ENCODE peak calls at places on chromosomes 4 and X, in five cellular contexts. J, F, Y, D and Z are unnamed samples.

GRCh38 chrX:85288992-85289723 is 45.4 kb downstream of the ZNF711 start:
- DNase-seq in J (no peak), F (no peak), Y (no peak), D (no peak), Z (no peak)

GRCh38 chrX:150587585-150588503 is 19.4 kb downstream of the MTM1 start:
- DNase-seq in J (no peak), F (peak), Y (peak), D (peak), Z (no peak)

GRCh38 chr4:78616046-78616498 is 64.5 kb downstream of the ANXA3 start:
- DNase-seq in J (peak), F (no peak), Y (no peak), D (no peak), Z (no peak)

GRCh38 chrX:65581661-65582339 is 47.2 kb upstream of the LAS1L start:
- DNase-seq in J (no peak), F (peak), Y (peak), D (peak), Z (peak)

GRCh38 chrX:130098202-130098552 is 12.1 kb downstream of the ELF4 start:
- DNase-seq in J (no peak), F (no peak), Y (no peak), D (no peak), Z (no peak)

GRCh38 chr4:186953601-186954260 is 230.1 kb upstream of the FAT1 start:
- DNase-seq in J (no peak), F (no peak), Y (no peak), D (no peak), Z (no peak)

GRCh38 chrX:150683536-150684146 is 9.6 kb upstream of the MTMR1 start:
- DNase-seq in J (no peak), F (peak), Y (peak), D (peak), Z (peak)

GRCh38 chr4:47075919-47076318 is 44.6 kb downstream of the GABRB1 start:
- DNase-seq in J (no peak), F (no peak), Y (peak), D (peak), Z (no peak)

GRCh38 chrX:138711399-138712347 is at the start of gene FGF13:
- DNase-seq in J (no peak), F (peak), Y (no peak), D (no peak), Z (no peak)

GRCh38 chr4:29734785-29735184 is 985.4 kb upstream of the PCDH7 start:
- DNase-seq in J (no peak), F (no peak), Y (no peak), D (no peak), Z (no peak)

GRCh38 chr4:183858011-183858615 is 47.0 kb upstream of the STOX2 start:
- DNase-seq in J (no peak), F (no peak), Y (no peak), D (no peak), Z (no peak)

GRCh38 chr4:118076958-118077766 is 42.9 kb downstream of the NDST3 start:
- DNase-seq in J (no peak), F (peak), Y (no peak), D (peak), Z (no peak)

GRCh38 chr4:99219072-99219471 is at the start of gene ADH6:
- DNase-seq in J (no peak), F (no peak), Y (no peak), D (no peak), Z (no peak)

GRCh38 chrX:103688949-103689348 is 2.5 kb upstream of the MORF4L2 start:
- DNase-seq in J (no peak), F (peak), Y (peak), D (peak), Z (no peak)

GRCh38 chrX:39935414-39936064 is 162.2 kb downstream of the BCOR start:
- DNase-seq in J (no peak), F (peak), Y (no peak), D (no peak), Z (no peak)

GRCh38 chr4:28686618-28687017 is 1826.0 kb downstream of the STIM2 start:
- DNase-seq in J (no peak), F (no peak), Y (no peak), D (no peak), Z (no peak)

GRCh38 chr4:14829795-14830194 is 172.5 kb upstream of the CPEB2 start:
- DNase-seq in J (no peak), F (no peak), Y (no peak), D (no peak), Z (no peak)

GRCh38 chr4:304987-305680 is at the start of gene ZNF732:
- DNase-seq in J (no peak), F (no peak), Y (no peak), D (peak), Z (no peak)

GRCh38 chr4:186725422-186726149 is 1.9 kb upstream of the FAT1 start:
- DNase-seq in J (peak), F (peak), Y (peak), D (peak), Z (no peak)

GRCh38 chr4:91840359-91840758 is 463.4 kb upstream of the GRID2 start:
- DNase-seq in J (no peak), F (no peak), Y (no peak), D (no peak), Z (no peak)

GRCh38 chrX:41475611-41476241 is 28.6 kb downstream of the NYX start:
- DNase-seq in J (no peak), F (no peak), Y (no peak), D (peak), Z (no peak)

GRCh38 chr4:3111461-3111860 is 37.0 kb downstream of the HTT start:
- DNase-seq in J (no peak), F (no peak), Y (no peak), D (peak), Z (no peak)

GRCh38 chrX:153301746-153302145 is 19.8 kb downstream of the PNMA6F start:
- DNase-seq in J (no peak), F (no peak), Y (no peak), D (no peak), Z (no peak)

GRCh38 chrX:136456133-136456532 is 31.6 kb upstream of the BRS3 start:
- DNase-seq in J (no peak), F (no peak), Y (no peak), D (no peak), Z (no peak)

GRCh38 chr4:99710681-99711345 is 53.2 kb upstream of the C4orf54 start:
- DNase-seq in J (no peak), F (peak), Y (no peak), D (no peak), Z (no peak)

GRCh38 chrX:20718592-20718991 is 451.9 kb upstream of the RPS6KA3 start:
- DNase-seq in J (no peak), F (no peak), Y (no peak), D (no peak), Z (no peak)

GRCh38 chrX:10110984-10111363 is 45.8 kb upstream of the CLCN4 start:
- DNase-seq in J (no peak), F (no peak), Y (no peak), D (peak), Z (no peak)